ENCODE peak calls at places on chromosomes 3 and 15, in four cellular contexts. X, S, Y and G are unnamed samples.

GRCh38 chr3:104909721-104910120 is 457.0 kb upstream of the ALCAM start:
- DNase-seq in X (no peak), S (no peak), Y (no peak), G (no peak)

GRCh38 chr3:49723301-49723630 is 485 bp downstream of the GMPPB start:
- DNase-seq in X (peak), S (peak), Y (no peak), G (peak)

GRCh38 chr3:31550452-31551251 is 17.9 kb downstream of the STT3B start:
- DNase-seq in X (no peak), S (no peak), Y (no peak), G (peak)

GRCh38 chr3:156551746-156552145 is 3.2 kb downstream of the SSR3 start:
- DNase-seq in X (no peak), S (no peak), Y (no peak), G (no peak)

GRCh38 chr15:85114886-85115285 is 133.2 kb downstream of the PDE8A start:
- DNase-seq in X (no peak), S (no peak), Y (no peak), G (no peak)

GRCh38 chr3:5016218-5017161 is 37.3 kb downstream of the BHLHE40 start:
- DNase-seq in X (peak), S (peak), Y (no peak), G (peak)

GRCh38 chr15:98647026-98647773 is 1.1 kb upstream of the IGF1R start:
- DNase-seq in X (peak), S (peak), Y (peak), G (peak)

GRCh38 chr3:172355836-172356235 is 92.4 kb downstream of the GHSR start:
- DNase-seq in X (no peak), S (peak), Y (no peak), G (no peak)

DNA sequence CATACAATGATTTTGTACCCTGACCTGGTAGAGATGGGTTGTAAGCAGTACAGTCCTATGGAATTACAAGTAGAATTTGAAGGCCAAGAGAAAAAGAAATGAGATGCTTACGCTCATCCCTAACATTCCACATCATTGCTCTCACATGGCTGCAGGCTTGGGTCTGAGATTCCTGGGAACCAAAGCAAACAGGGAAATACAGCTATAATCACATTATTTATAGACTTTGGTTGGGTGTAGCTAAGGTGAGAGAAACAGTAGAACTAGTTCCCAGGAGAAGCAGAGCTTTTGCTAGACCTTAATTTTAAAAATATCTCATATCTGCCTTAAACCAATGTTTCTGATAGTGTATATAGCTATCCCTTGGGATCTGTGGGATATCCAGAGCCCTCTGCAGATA is 51.4 kb downstream of the SLCO3A1 start:
- DNase-seq in X (no peak), S (no peak), Y (no peak), G (no peak)
- TF ChIP-seq EZH2 in X (no peak), S (no peak), Y (no peak), G (no peak)

GRCh38 chr3:33438284-33438668 is 1.9 kb downstream of the UBP1 start:
- DNase-seq in X (no peak), S (no peak), Y (no peak), G (peak)

GRCh38 chr3:33439421-33440327 is 531 bp downstream of the UBP1 start:
- DNase-seq in X (peak), S (no peak), Y (peak), G (peak)

GRCh38 chr3:33440328-33440577 is at the start of gene UBP1:
- DNase-seq in X (no peak), S (no peak), Y (no peak), G (no peak)

GRCh38 chr3:33437556-33438283 is 2.5 kb downstream of the UBP1 start:
- DNase-seq in X (no peak), S (no peak), Y (no peak), G (peak)

GRCh38 chr3:33438871-33439270 is 1.3 kb downstream of the UBP1 start:
- DNase-seq in X (no peak), S (no peak), Y (no peak), G (no peak)
- TF ChIP-seq FOSL1 in X (no peak), S (no peak), Y (no peak), G (no peak)

GRCh38 chr3:133805384-133805701 is 272 bp upstream of the SRPRB start:
- DNase-seq in X (no peak), S (no peak), Y (no peak), G (no peak)

GRCh38 chr3:133803474-133803873 is 2.1 kb upstream of the SRPRB start:
- DNase-seq in X (no peak), S (no peak), Y (no peak), G (no peak)

GRCh38 chr3:133799794-133800585 is 5.6 kb upstream of the SRPRB start:
- DNase-seq in X (no peak), S (no peak), Y (no peak), G (peak)

GRCh38 chr3:133804896-133805295 is 719 bp upstream of the SRPRB start:
- DNase-seq in X (no peak), S (no peak), Y (no peak), G (no peak)

DNA sequence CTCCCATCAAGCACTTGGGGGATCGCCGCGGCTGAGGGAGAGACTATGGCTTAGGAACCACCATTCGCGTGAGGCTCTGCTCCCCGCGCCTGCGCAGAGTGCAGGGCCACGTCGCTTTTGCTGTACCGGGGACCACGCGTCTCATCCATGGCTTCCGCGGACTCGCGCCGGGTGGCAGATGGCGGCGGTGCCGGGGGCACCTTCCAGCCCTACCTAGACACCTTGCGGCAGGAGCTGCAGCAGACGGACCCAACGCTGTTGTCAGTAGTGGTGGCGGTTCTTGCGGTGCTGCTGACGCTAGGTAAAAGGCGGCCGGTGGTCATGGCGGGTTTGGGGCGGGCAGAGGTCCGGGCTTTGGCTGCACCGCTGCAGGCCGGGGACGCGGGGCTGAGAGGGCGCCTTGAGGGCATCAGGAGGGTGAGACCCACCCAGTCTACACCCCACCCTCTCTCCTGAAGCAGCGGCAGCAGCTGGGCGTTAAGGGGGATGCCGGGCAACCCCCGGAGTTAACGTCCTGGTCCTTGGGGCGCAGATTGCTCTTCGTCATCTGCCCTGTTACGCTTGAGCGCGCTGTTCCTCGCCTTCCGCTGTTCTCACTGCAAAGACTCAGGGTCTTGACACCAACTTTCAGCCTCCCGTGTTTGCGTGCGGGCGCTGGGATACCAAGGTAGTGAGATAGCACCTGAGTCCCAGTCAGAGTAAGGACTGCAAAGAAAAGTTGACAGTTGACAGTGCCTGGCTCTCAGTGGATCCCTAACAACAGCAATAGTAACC is at the start of gene SRPRB:
- DNase-seq in X (peak), S (peak), Y (peak), G (peak)
- TF ChIP-seq EZH2 in X (no peak), S (no peak), Y (no peak), G (no peak)

GRCh38 chr15:96678386-96678785 is 347.9 kb downstream of the NR2F2 start:
- DNase-seq in X (no peak), S (no peak), Y (no peak), G (no peak)
- TF ChIP-seq FOSL1 in X (no peak), S (no peak), Y (no peak), G (no peak)

DNA sequence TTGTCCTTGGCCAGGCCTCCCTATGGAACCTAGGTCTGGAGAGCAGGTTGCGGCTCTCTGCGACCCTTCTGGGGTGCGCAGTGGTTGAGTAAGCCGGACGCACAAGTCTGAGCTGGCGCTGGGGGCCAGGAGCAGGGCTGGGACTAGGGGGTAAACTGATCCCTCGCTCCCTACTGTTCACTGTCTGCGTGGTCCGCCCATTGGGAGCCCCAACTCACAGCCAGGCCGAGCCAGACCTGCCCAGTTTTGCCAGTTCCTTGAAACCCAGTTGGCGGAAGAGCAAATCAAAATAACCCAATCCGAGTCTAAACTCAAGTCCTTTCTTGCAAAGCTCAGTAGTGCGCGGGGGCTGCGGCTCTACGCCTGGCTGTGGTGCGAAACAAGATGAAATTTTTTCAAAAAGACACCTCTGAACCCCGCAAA is 17.5 kb downstream of the RGMA start:
- DNase-seq in X (no peak), S (no peak), Y (no peak), G (no peak)
- TF ChIP-seq EZH2 in X (no peak), S (no peak), Y (no peak), G (no peak)

GRCh38 chr3:17356581-17356980 is 385.9 kb downstream of the TBC1D5 start:
- DNase-seq in X (no peak), S (no peak), Y (no peak), G (no peak)

GRCh38 chr3:17357035-17357710 is 385.3 kb downstream of the TBC1D5 start:
- DNase-seq in X (no peak), S (no peak), Y (no peak), G (no peak)

GRCh38 chr3:17355591-17355990 is 386.8 kb downstream of the TBC1D5 start:
- DNase-seq in X (no peak), S (no peak), Y (no peak), G (no peak)

GRCh38 chr3:17349093-17349492 is 393.3 kb downstream of the TBC1D5 start:
- DNase-seq in X (no peak), S (no peak), Y (no peak), G (no peak)

DNA sequence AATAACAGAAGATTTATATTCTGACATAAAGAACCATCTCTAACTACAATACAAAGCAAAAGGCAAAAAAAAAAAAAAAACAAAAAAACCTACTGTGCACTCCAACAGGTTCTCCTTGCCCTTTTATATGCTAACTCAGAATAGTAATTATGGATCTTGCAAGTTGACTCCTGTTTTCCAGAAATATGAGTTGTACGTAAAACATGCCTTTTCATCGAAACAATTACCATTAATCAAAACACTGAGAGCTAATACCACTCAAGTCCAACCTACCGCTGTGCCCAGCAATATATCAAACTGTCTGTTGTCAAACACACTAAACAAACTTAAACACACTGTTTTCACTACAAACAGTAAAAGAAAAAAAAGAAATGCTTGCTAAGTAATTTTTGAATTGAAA is 389.8 kb downstream of the TBC1D5 start:
- DNase-seq in X (no peak), S (no peak), Y (no peak), G (no peak)
- TF ChIP-seq FOSL1 in X (no peak), S (no peak), Y (no peak), G (no peak)